ENCODE peak calls at places on chromosomes 2 and 18, in four cellular contexts. One of them, this sample, is unnamed.

GRCh38 chr2:208274748-208275147 is 8.7 kb downstream of the PIKFYVE start:
- DNase-seq in psoas muscle: no peak
- DNase-seq in tibial nerve: no peak
- DNase-seq in spleen: no peak
- DNase-seq in this sample: no peak

GRCh38 chr18:63255435-63255834 is 64.1 kb downstream of the BCL2 start:
- DNase-seq in tibial nerve: no peak
- DNase-seq in spleen: no peak
- DNase-seq in psoas muscle: no peak
- DNase-seq in this sample: no peak

GRCh38 chr2:144914113-144914512 is 394.2 kb upstream of the ZEB2 start:
- DNase-seq in tibial nerve: no peak
- DNase-seq in psoas muscle: no peak
- DNase-seq in spleen: no peak
- DNase-seq in this sample: no peak

GRCh38 chr2:55116598-55116964 is 66.3 kb upstream of the RTN4 start:
- DNase-seq in tibial nerve: no peak
- DNase-seq in psoas muscle: no peak
- DNase-seq in spleen: no peak
- DNase-seq in this sample: no peak

GRCh38 chr2:188576657-188577056 is 285.0 kb downstream of the GULP1 start:
- DNase-seq in tibial nerve: no peak
- DNase-seq in psoas muscle: no peak
- DNase-seq in spleen: no peak
- DNase-seq in this sample: no peak

GRCh38 chr2:231677632-231678104 is 30.7 kb upstream of the PTMA start:
- DNase-seq in psoas muscle: peak; percentile 89
- DNase-seq in tibial nerve: peak; percentile 85
- DNase-seq in spleen: peak; percentile 91
- DNase-seq in this sample: peak; percentile 92

GRCh38 chr2:215728504-215729065 is 284.8 kb downstream of the MREG start:
- DNase-seq in spleen: no peak
- DNase-seq in tibial nerve: peak; percentile 23
- DNase-seq in psoas muscle: no peak
- DNase-seq in this sample: no peak

GRCh38 chr2:143558665-143559064 is 429.4 kb downstream of the ARHGAP15 start:
- DNase-seq in tibial nerve: no peak
- DNase-seq in psoas muscle: no peak
- DNase-seq in spleen: no peak
- DNase-seq in this sample: no peak

GRCh38 chr18:8844721-8845148 is 139.4 kb downstream of the MTCL1 start:
- DNase-seq in tibial nerve: no peak
- DNase-seq in psoas muscle: no peak
- DNase-seq in spleen: no peak
- DNase-seq in this sample: no peak

GRCh38 chr18:21270453-21270852 is 28.4 kb downstream of the GREB1L start:
- DNase-seq in tibial nerve: no peak
- DNase-seq in psoas muscle: no peak
- DNase-seq in spleen: no peak
- DNase-seq in this sample: no peak

GRCh38 chr2:209900638-209901037 is 101.8 kb upstream of the RPE start:
- DNase-seq in tibial nerve: no peak
- DNase-seq in spleen: no peak
- DNase-seq in psoas muscle: no peak
- DNase-seq in this sample: no peak

GRCh38 chr18:77765468-77765867 is 515.8 kb downstream of the GALR1 start:
- DNase-seq in spleen: no peak
- DNase-seq in psoas muscle: no peak
- DNase-seq in tibial nerve: no peak
- DNase-seq in this sample: no peak

GRCh38 chr18:35917043-35917442 is 55.4 kb upstream of the RMP24 start:
- DNase-seq in psoas muscle: no peak
- DNase-seq in spleen: no peak
- DNase-seq in tibial nerve: no peak
- DNase-seq in this sample: no peak

GRCh38 chr2:18074476-18074875 is 196.0 kb downstream of the KCNS3 start:
- DNase-seq in spleen: no peak
- DNase-seq in tibial nerve: no peak
- DNase-seq in psoas muscle: no peak
- DNase-seq in this sample: no peak

GRCh38 chr18:8324343-8325065 is 284.7 kb upstream of the RAB12 start:
- DNase-seq in spleen: no peak
- DNase-seq in psoas muscle: no peak
- DNase-seq in tibial nerve: no peak
- DNase-seq in this sample: no peak

GRCh38 chr18:27861539-27861938 is 315.4 kb downstream of the CDH2 start:
- DNase-seq in tibial nerve: no peak
- DNase-seq in psoas muscle: no peak
- DNase-seq in spleen: no peak
- DNase-seq in this sample: no peak

GRCh38 chr18:22173928-22174301 is 4.5 kb downstream of the GATA6 start:
- DNase-seq in tibial nerve: no peak
- DNase-seq in spleen: no peak
- DNase-seq in psoas muscle: no peak
- DNase-seq in this sample: no peak

GRCh38 chr2:219073413-219074129 is 12.8 kb upstream of the IHH start:
- DNase-seq in tibial nerve: no peak
- DNase-seq in psoas muscle: no peak
- DNase-seq in spleen: no peak
- DNase-seq in this sample: no peak

GRCh38 chr2:26095758-26096157 is 61.9 kb downstream of the RAB10 start:
- DNase-seq in tibial nerve: no peak
- DNase-seq in spleen: no peak
- DNase-seq in psoas muscle: no peak
- DNase-seq in this sample: no peak

GRCh38 chr2:62556082-62556481 is 50.1 kb upstream of the TMEM17 start:
- DNase-seq in psoas muscle: no peak
- DNase-seq in spleen: no peak
- DNase-seq in tibial nerve: no peak
- DNase-seq in this sample: no peak

GRCh38 chr2:237594514-237594871 is 4.0 kb upstream of the RAB17 start:
- DNase-seq in psoas muscle: no peak
- DNase-seq in tibial nerve: no peak
- DNase-seq in spleen: peak; percentile 41
- DNase-seq in this sample: no peak

GRCh38 chr18:59616501-59616900 is 80.7 kb downstream of the CCBE1 start:
- DNase-seq in psoas muscle: no peak
- DNase-seq in tibial nerve: no peak
- DNase-seq in spleen: no peak
- DNase-seq in this sample: no peak

GRCh38 chr18:61569176-61569892 is 236.1 kb downstream of the CDH20 start:
- DNase-seq in spleen: no peak
- DNase-seq in tibial nerve: no peak
- DNase-seq in psoas muscle: no peak
- DNase-seq in this sample: peak; percentile 72

GRCh38 chr2:121260370-121261154 is 24.4 kb downstream of the TFCP2L1 start:
- DNase-seq in tibial nerve: no peak
- DNase-seq in psoas muscle: peak; percentile 32
- DNase-seq in spleen: peak; percentile 59
- DNase-seq in this sample: no peak

GRCh38 chr2:186862869-186863709 is 14.1 kb upstream of the ZSWIM2 start:
- DNase-seq in tibial nerve: no peak
- DNase-seq in spleen: no peak
- DNase-seq in psoas muscle: no peak
- DNase-seq in this sample: no peak

GRCh38 chr2:44676379-44676778 is 265.1 kb upstream of the SIX3 start:
- DNase-seq in spleen: no peak
- DNase-seq in psoas muscle: no peak
- DNase-seq in tibial nerve: no peak
- DNase-seq in this sample: no peak

GRCh38 chr2:217177687-217178086 is 317.8 kb upstream of the TNP1 start:
- DNase-seq in tibial nerve: no peak
- DNase-seq in spleen: no peak
- DNase-seq in psoas muscle: no peak
- DNase-seq in this sample: no peak

GRCh38 chr2:201643216-201643651 is at the start of gene TMEM237:
- DNase-seq in psoas muscle: peak; percentile 80
- DNase-seq in spleen: peak; percentile 88
- DNase-seq in tibial nerve: peak; percentile 29
- DNase-seq in this sample: peak; percentile 82

GRCh38 chr2:127643698-127644660 is 2.0 kb upstream of the GPR17 start:
- DNase-seq in spleen: peak; percentile 76
- DNase-seq in tibial nerve: no peak
- DNase-seq in psoas muscle: no peak
- DNase-seq in this sample: no peak

GRCh38 chr2:135473567-135473966 is 57.5 kb downstream of the ZRANB3 start:
- DNase-seq in tibial nerve: no peak
- DNase-seq in psoas muscle: no peak
- DNase-seq in spleen: no peak
- DNase-seq in this sample: no peak

GRCh38 chr2:18639756-18640453 is 50.5 kb upstream of the NT5C1B start:
- DNase-seq in tibial nerve: no peak
- DNase-seq in spleen: no peak
- DNase-seq in psoas muscle: peak; percentile 36
- DNase-seq in this sample: no peak

GRCh38 chr18:36350839-36351474 is 53.4 kb downstream of the FHOD3 start:
- DNase-seq in tibial nerve: no peak
- DNase-seq in psoas muscle: no peak
- DNase-seq in spleen: no peak
- DNase-seq in this sample: no peak

DNA sequence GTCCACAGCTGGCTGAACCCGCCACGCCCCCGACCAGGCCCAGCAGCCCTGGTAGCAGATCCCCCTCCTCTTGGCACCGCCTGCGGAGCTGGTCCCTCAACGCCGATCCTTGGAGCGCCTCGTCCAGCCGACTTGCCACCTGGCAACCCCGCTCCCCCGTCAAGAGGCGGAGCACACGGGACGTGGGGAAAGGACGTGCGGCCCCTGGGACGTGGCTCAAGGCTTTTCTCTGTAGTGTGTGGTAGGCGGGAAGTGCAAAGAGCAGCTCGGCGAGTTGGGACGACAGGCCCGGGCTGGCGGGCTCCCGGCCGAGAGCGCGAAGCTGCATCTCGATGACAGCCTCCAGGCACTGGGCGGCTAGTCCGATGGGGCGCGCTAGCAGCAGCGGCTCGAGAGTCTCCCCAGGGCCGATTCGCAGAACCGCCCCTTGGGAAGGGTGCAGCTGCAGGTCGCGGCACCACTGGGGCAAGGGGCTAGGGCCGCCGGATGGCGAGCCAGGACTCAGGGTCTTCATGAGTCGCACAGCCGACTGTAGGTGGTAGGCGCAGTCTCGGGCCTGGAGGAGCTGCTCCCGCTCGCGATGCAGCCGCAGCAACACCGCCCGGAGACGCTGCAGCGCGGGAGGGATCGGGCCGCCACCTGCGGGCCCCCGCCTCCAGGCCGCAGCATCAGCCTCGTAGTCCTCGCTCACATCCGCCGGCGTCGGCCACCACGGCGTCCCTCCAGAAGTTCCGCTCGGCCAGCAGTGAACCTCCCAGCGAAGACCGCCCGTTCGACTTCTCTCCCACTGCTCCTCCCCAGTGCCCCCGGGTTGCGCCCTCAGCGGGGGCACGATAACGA is 617 bp downstream of the CCDC142 start:
- DNase-seq in spleen: peak; percentile 92
- DNase-seq in tibial nerve: no peak
- DNase-seq in psoas muscle: peak; percentile 83
- DNase-seq in this sample: peak; percentile 67
- TF ChIP-seq CTCF in spleen: no peak
- TF ChIP-seq CTCF in tibial nerve: no peak
- TF ChIP-seq CTCF in psoas muscle: no peak
- TF ChIP-seq CTCF in this sample: no peak

DNA sequence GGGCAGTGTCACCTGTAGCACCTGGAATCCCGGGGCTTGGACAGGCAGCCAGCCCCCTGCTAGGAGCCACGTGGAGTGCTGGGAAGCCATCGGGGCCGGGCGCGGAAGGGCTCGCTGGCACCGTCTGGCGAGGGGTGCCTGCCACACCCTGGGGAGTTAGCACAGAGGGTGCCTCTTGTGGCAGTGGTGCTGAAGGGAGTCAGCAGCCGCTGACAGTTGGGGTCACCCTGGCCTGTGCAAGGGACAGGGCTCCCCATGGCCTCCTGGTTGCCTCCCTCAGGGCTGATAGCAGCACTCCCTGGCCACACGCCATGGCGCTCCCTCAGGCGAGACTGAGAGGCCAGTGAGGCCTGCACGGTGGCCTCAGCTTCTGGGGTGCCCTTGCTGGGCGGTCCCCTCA is 13.9 kb upstream of the D2HGDH start:
- DNase-seq in tibial nerve: no peak
- DNase-seq in psoas muscle: no peak
- DNase-seq in spleen: no peak
- DNase-seq in this sample: no peak
- H3K36me3 ChIP-seq in tibial nerve: peaks cover 30% of the 10 kb centered on the region
- H3K36me3 ChIP-seq in psoas muscle: peaks cover 91% of the 10 kb centered on the region
- H3K36me3 ChIP-seq in spleen: peaks cover 95% of the 10 kb centered on the region
- H3K36me3 ChIP-seq in this sample: peaks cover 69% of the 10 kb centered on the region

GRCh38 chr2:197096649-197097048 is 170.1 kb upstream of the PGAP1 start:
- DNase-seq in psoas muscle: no peak
- DNase-seq in spleen: no peak
- DNase-seq in tibial nerve: no peak
- DNase-seq in this sample: no peak
- H3K27ac ChIP-seq in psoas muscle: no peak overlapping the region
- H3K27ac ChIP-seq in spleen: no peak overlapping the region
- H3K27ac ChIP-seq in tibial nerve: no peak overlapping the region
- H3K27ac ChIP-seq in this sample: no peak overlapping the region

GRCh38 chr2:233061591-233062446 is 1.7 kb downstream of the INPP5D start:
- DNase-seq in tibial nerve: no peak
- DNase-seq in spleen: peak; percentile 92
- DNase-seq in psoas muscle: peak; percentile 74
- DNase-seq in this sample: peak; percentile 75
- TF ChIP-seq CTCF in tibial nerve: no peak
- TF ChIP-seq CTCF in spleen: peak; percentile 44
- TF ChIP-seq CTCF in psoas muscle: peak; percentile 15
- TF ChIP-seq CTCF in this sample: no peak

GRCh38 chr2:10191554-10191953 is 69.0 kb downstream of the RRM2 start:
- DNase-seq in spleen: no peak
- DNase-seq in tibial nerve: no peak
- DNase-seq in psoas muscle: no peak
- DNase-seq in this sample: no peak
- H3K36me3 ChIP-seq in spleen: no peaks in the 10 kb centered on the region
- H3K36me3 ChIP-seq in tibial nerve: no peaks in the 10 kb centered on the region
- H3K36me3 ChIP-seq in psoas muscle: no peaks in the 10 kb centered on the region
- H3K36me3 ChIP-seq in this sample: no peaks in the 10 kb centered on the region

GRCh38 chr2:191869781-191870180 is 22.9 kb upstream of the CAVIN2 start:
- DNase-seq in spleen: no peak
- DNase-seq in tibial nerve: no peak
- DNase-seq in psoas muscle: no peak
- DNase-seq in this sample: no peak

GRCh38 chr2:191870744-191871143 is 23.9 kb upstream of the CAVIN2 start:
- DNase-seq in tibial nerve: no peak
- DNase-seq in spleen: no peak
- DNase-seq in psoas muscle: no peak
- DNase-seq in this sample: no peak

GRCh38 chr2:191866675-191867506 is 20.0 kb upstream of the CAVIN2 start:
- DNase-seq in tibial nerve: no peak
- DNase-seq in spleen: no peak
- DNase-seq in psoas muscle: no peak
- DNase-seq in this sample: no peak

GRCh38 chr2:191867507-191867847 is 20.6 kb upstream of the CAVIN2 start:
- DNase-seq in tibial nerve: no peak
- DNase-seq in spleen: no peak
- DNase-seq in psoas muscle: no peak
- DNase-seq in this sample: no peak

GRCh38 chr2:191869178-191869577 is 22.3 kb upstream of the CAVIN2 start:
- DNase-seq in tibial nerve: no peak
- DNase-seq in psoas muscle: no peak
- DNase-seq in spleen: no peak
- DNase-seq in this sample: no peak
- H3K27ac ChIP-seq in tibial nerve: no peak overlapping the region
- H3K27ac ChIP-seq in psoas muscle: no peak overlapping the region
- H3K27ac ChIP-seq in spleen: peak overlapping the region; percentile 77
- H3K27ac ChIP-seq in this sample: no peak overlapping the region